ENCODE peak calls at places on chromosome 7, in nine cellular contexts. P is fibroblast of the aortic adventitia, Q is uterus, D is cardiac muscle cell, H is tibial artery, M is pancreas, X is keratinocyte, C is neural progenitor cell, B is suprapubic skin. E is an unnamed sample.

GRCh38 chr7:22393825-22394458 is 37.0 kb upstream of the RAPGEF5 start:
- DNase-seq in P (peak; percentile 63), Q (no peak), D (peak; percentile 3), H (no peak), M (no peak), X (no peak), C (no peak), B (no peak), E (peak; percentile 30)

GRCh38 chr7:4525884-4526283 is 156.2 kb upstream of the FOXK1 start:
- DNase-seq in P (no peak), Q (no peak), D (no peak), H (no peak), M (no peak), X (no peak), C (no peak), B (no peak), E (no peak)

GRCh38 chr7:132292803-132293202 is 283.5 kb downstream of the PLXNA4 start:
- DNase-seq in P (no peak), Q (no peak), D (peak; percentile 59), H (no peak), M (no peak), X (no peak), C (no peak), B (no peak), E (no peak)

GRCh38 chr7:1100886-1101579 is 13.1 kb downstream of the GPER1 start:
- DNase-seq in P (no peak), Q (no peak), D (no peak), H (no peak), M (no peak), X (no peak), C (no peak), B (no peak), E (no peak)

GRCh38 chr7:112547916-112548315 is 67.1 kb downstream of the LSMEM1 start:
- DNase-seq in P (no peak), Q (no peak), D (no peak), H (no peak), M (no peak), X (no peak), C (no peak), B (no peak), E (no peak)

GRCh38 chr7:156160811-156161210 is 348.5 kb upstream of the SHH start:
- DNase-seq in P (no peak), Q (no peak), D (no peak), H (no peak), M (no peak), X (no peak), C (peak; percentile 78), B (no peak), E (no peak)

GRCh38 chr7:111486472-111487142 is 75.7 kb downstream of the IMMP2L start:
- DNase-seq in P (peak; percentile 78), Q (no peak), D (peak; percentile 77), H (no peak), M (no peak), X (no peak), C (peak; percentile 60), B (no peak), E (peak; percentile 69)

GRCh38 chr7:108094375-108094774 is 35.8 kb downstream of the LAMB4 start:
- DNase-seq in P (peak; percentile 97), Q (no peak), D (peak; percentile 95), H (no peak), M (no peak), X (no peak), C (no peak), B (no peak), E (peak; percentile 95)

GRCh38 chr7:30585675-30586074 is 9.0 kb upstream of the GARS1 start:
- DNase-seq in P (no peak), Q (no peak), D (peak; percentile 42), H (no peak), M (no peak), X (no peak), C (no peak), B (no peak), E (peak; percentile 28)

GRCh38 chr7:128361463-128362441 is at the start of gene PRRT4:
- DNase-seq in P (no peak), Q (peak; percentile 33), D (peak; percentile 38), H (no peak), M (peak; percentile 41), X (no peak), C (peak; percentile 82), B (peak; percentile 73), E (no peak)

GRCh38 chr7:133851416-133851815 is 275.7 kb upstream of the LRGUK start:
- DNase-seq in P (no peak), Q (no peak), D (no peak), H (no peak), M (no peak), X (no peak), C (no peak), B (no peak), E (no peak)

GRCh38 chr7:132393789-132394261 is 182.4 kb downstream of the PLXNA4 start:
- DNase-seq in P (peak; percentile 87), Q (peak; percentile 65), D (peak; percentile 90), H (peak; percentile 76), M (peak; percentile 32), X (no peak), C (no peak), B (peak; percentile 89), E (peak; percentile 26)

GRCh38 chr7:99102809-99103690 is 40.9 kb downstream of the SMURF1 start:
- DNase-seq in P (peak; percentile 70), Q (no peak), D (no peak), H (no peak), M (no peak), X (no peak), C (no peak), B (no peak), E (peak; percentile 89)

GRCh38 chr7:104328970-104329825 is 795 bp downstream of the LHFPL3 start:
- DNase-seq in P (no peak), Q (no peak), D (peak; percentile 2), H (no peak), M (no peak), X (no peak), C (peak; percentile 57), B (no peak), E (no peak)

GRCh38 chr7:14377646-14378266 is 388.3 kb upstream of the ETV1 start:
- DNase-seq in P (peak; percentile 86), Q (no peak), D (peak; percentile 84), H (no peak), M (no peak), X (no peak), C (no peak), B (no peak), E (peak; percentile 78)

GRCh38 chr7:140534743-140535142 is 55.4 kb upstream of the MKRN1 start:
- DNase-seq in P (peak; percentile 85), Q (peak; percentile 47), D (no peak), H (no peak), M (no peak), X (no peak), C (no peak), B (no peak), E (peak; percentile 43)

GRCh38 chr7:2751086-2751485 is 63.1 kb downstream of the AMZ1 start:
- DNase-seq in P (no peak), Q (no peak), D (peak; percentile 34), H (no peak), M (no peak), X (no peak), C (no peak), B (no peak), E (no peak)

GRCh38 chr7:68235937-68236336 is 1239.3 kb downstream of the TYW1 start:
- DNase-seq in P (no peak), Q (no peak), D (peak; percentile 22), H (no peak), M (no peak), X (no peak), C (no peak), B (no peak), E (no peak)

GRCh38 chr7:36109013-36109627 is 43.9 kb upstream of the EEPD1 start:
- DNase-seq in P (no peak), Q (no peak), D (no peak), H (no peak), M (no peak), X (no peak), C (no peak), B (no peak), E (no peak)

GRCh38 chr7:117424090-117424829 is 3.0 kb downstream of the ASZ1 start:
- DNase-seq in P (no peak), Q (no peak), D (no peak), H (no peak), M (no peak), X (no peak), C (no peak), B (no peak), E (no peak)

GRCh38 chr7:49850921-49851613 is 77.6 kb downstream of the VWC2 start:
- DNase-seq in P (no peak), Q (no peak), D (no peak), H (no peak), M (no peak), X (no peak), C (no peak), B (no peak), E (no peak)

GRCh38 chr7:49855281-49855980 is 82.0 kb downstream of the VWC2 start:
- DNase-seq in P (no peak), Q (no peak), D (no peak), H (no peak), M (no peak), X (no peak), C (no peak), B (no peak), E (no peak)

GRCh38 chr7:49848211-49848841 is 74.9 kb downstream of the VWC2 start:
- DNase-seq in P (no peak), Q (no peak), D (no peak), H (no peak), M (no peak), X (no peak), C (no peak), B (no peak), E (no peak)

GRCh38 chr7:49852619-49853462 is 79.4 kb downstream of the VWC2 start:
- DNase-seq in P (peak; percentile 28), Q (peak; percentile 26), D (peak; percentile 61), H (no peak), M (peak; percentile 56), X (peak; percentile 7), C (peak; percentile 77), B (no peak), E (peak; percentile 44)
- TF ChIP-seq CTCF in P (peak; percentile 49), Q (peak; percentile 63), D (peak; percentile 71), H (peak; percentile 69), M (peak; percentile 46), X (peak; percentile 93), C (peak; percentile 91), B (peak; percentile 46), E (peak; percentile 67)

GRCh38 chr7:95334434-95334833 is 10.1 kb upstream of the PON1 start:
- DNase-seq in P (no peak), Q (no peak), D (no peak), H (no peak), M (no peak), X (no peak), C (no peak), B (no peak), E (peak; percentile 1)
- H3K4me3 ChIP-seq in P (no peak overlapping the region), Q (no peak overlapping the region), D (no peak overlapping the region), H (no peak overlapping the region), M (no peak overlapping the region), X (no peak overlapping the region), C (no peak overlapping the region), B (no peak overlapping the region), E (no peak overlapping the region)

GRCh38 chr7:100545636-100546128 is 6.7 kb downstream of the AGFG2 start:
- DNase-seq in P (peak; percentile 83), Q (peak; percentile 73), D (peak; percentile 91), H (peak; percentile 78), M (peak; percentile 72), X (no peak), C (peak; percentile 27), B (no peak), E (peak; percentile 91)
- TF ChIP-seq CTCF in P (peak; percentile 11), Q (no peak), D (peak; percentile 24), H (no peak), M (no peak), X (no peak), C (no peak), B (no peak), E (no peak)

GRCh38 chr7:74294191-74294998 is 5.2 kb downstream of the CLIP2 start:
- DNase-seq in P (peak; percentile 69), Q (peak; percentile 33), D (peak; percentile 67), H (no peak), M (peak; percentile 57), X (no peak), C (no peak), B (no peak), E (peak; percentile 85)
- H3K4me3 ChIP-seq in P (no peak overlapping the region), Q (no peak overlapping the region), D (no peak overlapping the region), H (no peak overlapping the region), M (peak overlapping the region; percentile 4), X (no peak overlapping the region), C (no peak overlapping the region), B (no peak overlapping the region), E (no peak overlapping the region)